ENCODE peak calls at places on chromosomes 11 and 22, in seven cellular contexts. One of them, this sample, is unnamed.

GRCh38 chr11:61264795-61265194 is 23.8 kb downstream of the PGA5 start:
- DNase-seq in HCT116: no peak
- DNase-seq in body of pancreas: peak
- DNase-seq in transverse colon: no peak
- DNase-seq in IMR-90: no peak
- DNase-seq in HFFc6: no peak
- DNase-seq in brain microvascular endothelial cell: no peak
- DNase-seq in this sample: no peak

GRCh38 chr22:17359501-17359900 is 9.8 kb upstream of the CECR2 start:
- DNase-seq in HCT116: no peak
- DNase-seq in body of pancreas: no peak
- DNase-seq in transverse colon: no peak
- DNase-seq in IMR-90: no peak
- DNase-seq in HFFc6: no peak
- DNase-seq in brain microvascular endothelial cell: peak
- DNase-seq in this sample: no peak

GRCh38 chr11:45289369-45289768 is 3.2 kb upstream of the SYT13 start:
- DNase-seq in HCT116: no peak
- DNase-seq in body of pancreas: no peak
- DNase-seq in transverse colon: no peak
- DNase-seq in IMR-90: peak
- DNase-seq in HFFc6: peak
- DNase-seq in brain microvascular endothelial cell: peak
- DNase-seq in this sample: no peak

GRCh38 chr11:120773501-120774031 is 250.3 kb upstream of the TBCEL start:
- DNase-seq in HCT116: no peak
- DNase-seq in body of pancreas: no peak
- DNase-seq in transverse colon: no peak
- DNase-seq in IMR-90: no peak
- DNase-seq in HFFc6: no peak
- DNase-seq in brain microvascular endothelial cell: no peak
- DNase-seq in this sample: no peak

GRCh38 chr11:87223816-87224215 is 186.1 kb downstream of the TMEM135 start:
- DNase-seq in HCT116: no peak
- DNase-seq in body of pancreas: no peak
- DNase-seq in transverse colon: no peak
- DNase-seq in IMR-90: peak
- DNase-seq in HFFc6: peak
- DNase-seq in brain microvascular endothelial cell: no peak
- DNase-seq in this sample: no peak

GRCh38 chr11:82960000-82960778 is 58.7 kb downstream of the DDIAS start:
- DNase-seq in HCT116: no peak
- DNase-seq in body of pancreas: no peak
- DNase-seq in transverse colon: no peak
- DNase-seq in IMR-90: no peak
- DNase-seq in HFFc6: no peak
- DNase-seq in brain microvascular endothelial cell: no peak
- DNase-seq in this sample: no peak

GRCh38 chr11:9858218-9858617 is 194.3 kb downstream of the SWAP70 start:
- DNase-seq in HCT116: no peak
- DNase-seq in body of pancreas: no peak
- DNase-seq in transverse colon: no peak
- DNase-seq in IMR-90: no peak
- DNase-seq in HFFc6: no peak
- DNase-seq in brain microvascular endothelial cell: no peak
- DNase-seq in this sample: no peak

GRCh38 chr11:134517115-134517514 is 105.1 kb upstream of the B3GAT1 start:
- DNase-seq in HCT116: no peak
- DNase-seq in body of pancreas: no peak
- DNase-seq in transverse colon: no peak
- DNase-seq in IMR-90: no peak
- DNase-seq in HFFc6: no peak
- DNase-seq in brain microvascular endothelial cell: no peak
- DNase-seq in this sample: no peak

GRCh38 chr11:73395297-73396208 is 19.4 kb downstream of the RELT start:
- DNase-seq in HCT116: no peak
- DNase-seq in body of pancreas: no peak
- DNase-seq in transverse colon: no peak
- DNase-seq in IMR-90: no peak
- DNase-seq in HFFc6: no peak
- DNase-seq in brain microvascular endothelial cell: no peak
- DNase-seq in this sample: no peak

DNA sequence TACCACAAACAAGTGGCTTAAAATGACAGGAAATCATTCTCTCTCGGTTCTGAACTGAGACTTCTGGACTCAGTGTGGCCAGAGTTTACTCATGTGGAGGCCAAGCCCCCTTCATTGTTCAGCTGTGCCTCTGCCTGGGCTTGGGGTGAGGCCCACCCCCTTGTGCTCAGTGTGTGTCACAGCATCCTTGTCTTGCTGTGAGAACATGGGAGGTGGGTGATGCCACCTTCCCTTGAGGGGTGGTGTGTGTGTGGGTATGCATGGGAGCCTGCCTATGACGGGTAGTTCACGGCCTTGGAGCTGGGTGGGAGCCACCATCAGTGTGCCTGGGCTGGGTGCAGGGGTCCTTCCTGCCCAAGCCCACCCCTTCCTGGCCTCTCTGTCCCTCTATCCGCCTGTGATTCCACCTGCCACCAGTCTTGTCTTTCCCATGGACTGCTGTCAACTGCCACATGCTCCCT is 101.7 kb downstream of the MORC2 start:
- DNase-seq in HCT116: no peak
- DNase-seq in body of pancreas: no peak
- DNase-seq in transverse colon: no peak
- DNase-seq in IMR-90: no peak
- DNase-seq in HFFc6: no peak
- DNase-seq in brain microvascular endothelial cell: no peak
- DNase-seq in this sample: no peak
- TF ChIP-seq CTCF in HCT116: peak
- TF ChIP-seq CTCF in body of pancreas: no peak
- TF ChIP-seq CTCF in transverse colon: no peak
- TF ChIP-seq CTCF in IMR-90: peak
- TF ChIP-seq CTCF in HFFc6: peak
- TF ChIP-seq CTCF in brain microvascular endothelial cell: peak
- TF ChIP-seq CTCF in this sample: no peak

DNA sequence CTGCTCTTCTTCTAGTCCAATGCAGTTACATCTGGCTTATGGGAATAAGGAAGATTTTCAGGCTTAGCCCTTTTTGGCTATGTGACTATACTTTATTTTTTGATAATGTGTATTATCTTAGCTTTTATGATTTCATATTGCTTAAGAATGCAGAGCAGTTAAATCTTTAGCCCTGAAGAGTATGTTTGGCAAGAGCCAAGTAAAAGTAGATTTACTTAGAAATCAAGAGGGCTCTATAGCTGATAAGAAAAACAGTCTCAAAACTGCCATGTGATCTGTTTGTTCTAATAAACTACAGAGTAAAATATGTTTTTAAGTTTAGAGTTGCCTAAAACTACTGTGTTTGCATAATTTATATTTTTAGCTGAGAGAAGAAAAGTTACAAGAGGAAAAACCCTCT is 61.2 kb downstream of the RNF169 start:
- DNase-seq in HCT116: no peak
- DNase-seq in body of pancreas: no peak
- DNase-seq in transverse colon: no peak
- DNase-seq in IMR-90: no peak
- DNase-seq in HFFc6: no peak
- DNase-seq in brain microvascular endothelial cell: no peak
- DNase-seq in this sample: no peak
- TF ChIP-seq CTCF in HCT116: no peak
- TF ChIP-seq CTCF in body of pancreas: no peak
- TF ChIP-seq CTCF in transverse colon: no peak
- TF ChIP-seq CTCF in IMR-90: no peak
- TF ChIP-seq CTCF in HFFc6: no peak
- TF ChIP-seq CTCF in brain microvascular endothelial cell: no peak
- TF ChIP-seq CTCF in this sample: no peak

GRCh38 chr22:42991010-42991651 is 23.8 kb downstream of the PACSIN2 start:
- DNase-seq in HCT116: no peak
- DNase-seq in body of pancreas: peak
- DNase-seq in transverse colon: peak
- DNase-seq in IMR-90: peak
- DNase-seq in HFFc6: peak
- DNase-seq in brain microvascular endothelial cell: peak
- DNase-seq in this sample: no peak

GRCh38 chr22:42992886-42993479 is 22.0 kb downstream of the PACSIN2 start:
- DNase-seq in HCT116: no peak
- DNase-seq in body of pancreas: no peak
- DNase-seq in transverse colon: no peak
- DNase-seq in IMR-90: no peak
- DNase-seq in HFFc6: no peak
- DNase-seq in brain microvascular endothelial cell: no peak
- DNase-seq in this sample: no peak

GRCh38 chr22:42992092-42992491 is 22.9 kb downstream of the PACSIN2 start:
- DNase-seq in HCT116: no peak
- DNase-seq in body of pancreas: no peak
- DNase-seq in transverse colon: no peak
- DNase-seq in IMR-90: no peak
- DNase-seq in HFFc6: no peak
- DNase-seq in brain microvascular endothelial cell: no peak
- DNase-seq in this sample: no peak

GRCh38 chr22:42993651-42994275 is 21.2 kb downstream of the PACSIN2 start:
- DNase-seq in HCT116: no peak
- DNase-seq in body of pancreas: peak
- DNase-seq in transverse colon: no peak
- DNase-seq in IMR-90: peak
- DNase-seq in HFFc6: peak
- DNase-seq in brain microvascular endothelial cell: no peak
- DNase-seq in this sample: no peak

GRCh38 chr22:42990131-42990838 is 24.7 kb downstream of the PACSIN2 start:
- DNase-seq in HCT116: no peak
- DNase-seq in body of pancreas: peak
- DNase-seq in transverse colon: peak
- DNase-seq in IMR-90: peak
- DNase-seq in HFFc6: peak
- DNase-seq in brain microvascular endothelial cell: peak
- DNase-seq in this sample: no peak
- TF ChIP-seq CTCF in HCT116: peak
- TF ChIP-seq CTCF in body of pancreas: peak
- TF ChIP-seq CTCF in transverse colon: peak
- TF ChIP-seq CTCF in IMR-90: peak
- TF ChIP-seq CTCF in HFFc6: peak
- TF ChIP-seq CTCF in brain microvascular endothelial cell: peak
- TF ChIP-seq CTCF in this sample: no peak

GRCh38 chr11:128506384-128506783 is 81.0 kb downstream of the ETS1 start:
- DNase-seq in HCT116: no peak
- DNase-seq in body of pancreas: no peak
- DNase-seq in transverse colon: no peak
- DNase-seq in IMR-90: no peak
- DNase-seq in HFFc6: no peak
- DNase-seq in brain microvascular endothelial cell: no peak
- DNase-seq in this sample: no peak
- TF ChIP-seq CTCF in HCT116: no peak
- TF ChIP-seq CTCF in body of pancreas: no peak
- TF ChIP-seq CTCF in transverse colon: no peak
- TF ChIP-seq CTCF in IMR-90: no peak
- TF ChIP-seq CTCF in HFFc6: no peak
- TF ChIP-seq CTCF in brain microvascular endothelial cell: peak
- TF ChIP-seq CTCF in this sample: no peak

GRCh38 chr11:74686792-74687191 is 44.4 kb downstream of the CHRDL2 start:
- DNase-seq in HCT116: no peak
- DNase-seq in body of pancreas: no peak
- DNase-seq in transverse colon: no peak
- DNase-seq in IMR-90: peak
- DNase-seq in HFFc6: peak
- DNase-seq in brain microvascular endothelial cell: peak
- DNase-seq in this sample: no peak
- TF ChIP-seq CTCF in HCT116: no peak
- TF ChIP-seq CTCF in body of pancreas: no peak
- TF ChIP-seq CTCF in transverse colon: no peak
- TF ChIP-seq CTCF in IMR-90: no peak
- TF ChIP-seq CTCF in HFFc6: peak
- TF ChIP-seq CTCF in brain microvascular endothelial cell: peak
- TF ChIP-seq CTCF in this sample: no peak

This sample was measured in natural killer cell.